ENCODE peak calls at places on chromosomes 2 and 18, in five cellular contexts. One of them, this sample, is unnamed.

GRCh38 chr2:10438688-10439087 is 9.4 kb downstream of the ODC1 start:
- DNase-seq in NCI-H1436: no peak
- DNase-seq in retina: no peak
- DNase-seq in NCI-H2081: no peak
- DNase-seq in choroid plexus epithelial cell: no peak
- DNase-seq in this sample: no peak

GRCh38 chr2:172394008-172394407 is 33.4 kb upstream of the ITGA6 start:
- DNase-seq in NCI-H1436: no peak
- DNase-seq in retina: no peak
- DNase-seq in NCI-H2081: no peak
- DNase-seq in choroid plexus epithelial cell: no peak
- DNase-seq in this sample: no peak

GRCh38 chr2:105005601-105006000 is 32.3 kb upstream of the MRPS9 start:
- DNase-seq in NCI-H1436: no peak
- DNase-seq in retina: no peak
- DNase-seq in NCI-H2081: peak
- DNase-seq in choroid plexus epithelial cell: no peak
- DNase-seq in this sample: no peak

GRCh38 chr2:39623916-39624315 is 41.8 kb upstream of the TMEM178A start:
- DNase-seq in NCI-H1436: no peak
- DNase-seq in retina: peak
- DNase-seq in NCI-H2081: no peak
- DNase-seq in choroid plexus epithelial cell: no peak
- DNase-seq in this sample: no peak

GRCh38 chr2:205868773-205869333 is 186.6 kb downstream of the NRP2 start:
- DNase-seq in NCI-H1436: no peak
- DNase-seq in retina: no peak
- DNase-seq in NCI-H2081: no peak
- DNase-seq in choroid plexus epithelial cell: peak
- DNase-seq in this sample: peak

GRCh38 chr2:23745068-23745725 is 181.7 kb downstream of the ATAD2B start:
- DNase-seq in NCI-H1436: no peak
- DNase-seq in retina: no peak
- DNase-seq in NCI-H2081: no peak
- DNase-seq in choroid plexus epithelial cell: no peak
- DNase-seq in this sample: no peak

GRCh38 chr18:13366131-13366530 is 147.6 kb downstream of the LDLRAD4 start:
- DNase-seq in NCI-H1436: no peak
- DNase-seq in retina: no peak
- DNase-seq in NCI-H2081: no peak
- DNase-seq in choroid plexus epithelial cell: no peak
- DNase-seq in this sample: no peak

GRCh38 chr2:143725425-143725824 is 596.2 kb downstream of the ARHGAP15 start:
- DNase-seq in NCI-H1436: no peak
- DNase-seq in retina: no peak
- DNase-seq in NCI-H2081: no peak
- DNase-seq in choroid plexus epithelial cell: no peak
- DNase-seq in this sample: no peak

GRCh38 chr2:119849838-119850565 is 90.3 kb downstream of the PTPN4 start:
- DNase-seq in NCI-H1436: no peak
- DNase-seq in retina: no peak
- DNase-seq in NCI-H2081: no peak
- DNase-seq in choroid plexus epithelial cell: no peak
- DNase-seq in this sample: no peak

GRCh38 chr2:10983711-10984110 is 72.0 kb downstream of the KCNF1 start:
- DNase-seq in NCI-H1436: no peak
- DNase-seq in retina: no peak
- DNase-seq in NCI-H2081: no peak
- DNase-seq in choroid plexus epithelial cell: no peak
- DNase-seq in this sample: no peak

GRCh38 chr2:222318026-222318711 is 19.4 kb upstream of the PAX3 start:
- DNase-seq in NCI-H1436: peak
- DNase-seq in retina: peak
- DNase-seq in NCI-H2081: peak
- DNase-seq in choroid plexus epithelial cell: peak
- DNase-seq in this sample: peak

GRCh38 chr2:73134471-73134870 is 21.7 kb upstream of the RAB11FIP5 start:
- DNase-seq in NCI-H1436: no peak
- DNase-seq in retina: no peak
- DNase-seq in NCI-H2081: no peak
- DNase-seq in choroid plexus epithelial cell: no peak
- DNase-seq in this sample: no peak

GRCh38 chr2:227504700-227505099 is 32.7 kb downstream of the AGFG1 start:
- DNase-seq in NCI-H1436: no peak
- DNase-seq in retina: no peak
- DNase-seq in NCI-H2081: no peak
- DNase-seq in choroid plexus epithelial cell: no peak
- DNase-seq in this sample: no peak

GRCh38 chr2:144162652-144163051 is 357.3 kb downstream of the ZEB2 start:
- DNase-seq in NCI-H1436: peak
- DNase-seq in retina: peak
- DNase-seq in NCI-H2081: peak
- DNase-seq in choroid plexus epithelial cell: peak
- DNase-seq in this sample: no peak

GRCh38 chr2:236440110-236440881 is 129.3 kb upstream of the ACKR3 start:
- DNase-seq in NCI-H1436: no peak
- DNase-seq in retina: no peak
- DNase-seq in NCI-H2081: no peak
- DNase-seq in choroid plexus epithelial cell: no peak
- DNase-seq in this sample: no peak

GRCh38 chr2:95113464-95113863 is 8.1 kb downstream of the MRPS5 start:
- DNase-seq in NCI-H1436: no peak
- DNase-seq in retina: no peak
- DNase-seq in NCI-H2081: no peak
- DNase-seq in choroid plexus epithelial cell: peak
- DNase-seq in this sample: no peak

GRCh38 chr2:176638167-176639015 is 369.1 kb downstream of the MTX2 start:
- DNase-seq in NCI-H1436: peak
- DNase-seq in retina: no peak
- DNase-seq in NCI-H2081: peak
- DNase-seq in choroid plexus epithelial cell: peak
- DNase-seq in this sample: peak

GRCh38 chr2:45494275-45494977 is 116.6 kb downstream of the SRBD1 start:
- DNase-seq in NCI-H1436: peak
- DNase-seq in retina: peak
- DNase-seq in NCI-H2081: peak
- DNase-seq in choroid plexus epithelial cell: peak
- DNase-seq in this sample: peak

GRCh38 chr2:62826141-62826540 is 120.6 kb downstream of the EHBP1 start:
- DNase-seq in NCI-H1436: no peak
- DNase-seq in retina: no peak
- DNase-seq in NCI-H2081: no peak
- DNase-seq in choroid plexus epithelial cell: peak
- DNase-seq in this sample: peak

GRCh38 chr2:177314722-177315264 is 50.3 kb upstream of the NFE2L2 start:
- DNase-seq in NCI-H1436: no peak
- DNase-seq in retina: no peak
- DNase-seq in NCI-H2081: no peak
- DNase-seq in choroid plexus epithelial cell: no peak
- DNase-seq in this sample: no peak

GRCh38 chr2:96329416-96329815 is 4.3 kb downstream of the ITPRIPL1 start:
- DNase-seq in NCI-H1436: no peak
- DNase-seq in retina: no peak
- DNase-seq in NCI-H2081: no peak
- DNase-seq in choroid plexus epithelial cell: peak
- DNase-seq in this sample: peak

GRCh38 chr2:138534791-138535190 is 33.2 kb downstream of the SPOPL start:
- DNase-seq in NCI-H1436: no peak
- DNase-seq in retina: no peak
- DNase-seq in NCI-H2081: no peak
- DNase-seq in choroid plexus epithelial cell: no peak
- DNase-seq in this sample: no peak

GRCh38 chr2:14256890-14257289 is 375.6 kb upstream of the LRATD1 start:
- DNase-seq in NCI-H1436: no peak
- DNase-seq in retina: no peak
- DNase-seq in NCI-H2081: no peak
- DNase-seq in choroid plexus epithelial cell: peak
- DNase-seq in this sample: peak

GRCh38 chr2:119486886-119487285 is 37.4 kb downstream of the SCTR start:
- DNase-seq in NCI-H1436: no peak
- DNase-seq in retina: no peak
- DNase-seq in NCI-H2081: no peak
- DNase-seq in choroid plexus epithelial cell: peak
- DNase-seq in this sample: no peak

GRCh38 chr18:48328473-48329205 is 80.5 kb downstream of the ZBTB7C start:
- DNase-seq in NCI-H1436: no peak
- DNase-seq in retina: no peak
- DNase-seq in NCI-H2081: no peak
- DNase-seq in choroid plexus epithelial cell: peak
- DNase-seq in this sample: peak

GRCh38 chr18:12327510-12328178 is 19.6 kb downstream of the TUBB6 start:
- DNase-seq in NCI-H1436: peak
- DNase-seq in retina: peak
- DNase-seq in NCI-H2081: peak
- DNase-seq in choroid plexus epithelial cell: peak
- DNase-seq in this sample: peak

GRCh38 chr18:22872894-22873537 is 60.1 kb upstream of the RBBP8 start:
- DNase-seq in NCI-H1436: no peak
- DNase-seq in retina: no peak
- DNase-seq in NCI-H2081: no peak
- DNase-seq in choroid plexus epithelial cell: peak
- DNase-seq in this sample: no peak

GRCh38 chr2:120908314-120908975 is 172.8 kb downstream of the GLI2 start:
- DNase-seq in NCI-H1436: no peak
- DNase-seq in retina: no peak
- DNase-seq in NCI-H2081: no peak
- DNase-seq in choroid plexus epithelial cell: no peak
- DNase-seq in this sample: no peak

GRCh38 chr2:150532883-150533282 is 45.4 kb upstream of the RND3 start:
- DNase-seq in NCI-H1436: no peak
- DNase-seq in retina: no peak
- DNase-seq in NCI-H2081: no peak
- DNase-seq in choroid plexus epithelial cell: peak
- DNase-seq in this sample: no peak

GRCh38 chr2:17166506-17166905 is 351.7 kb downstream of the RAD51AP2 start:
- DNase-seq in NCI-H1436: peak
- DNase-seq in retina: peak
- DNase-seq in NCI-H2081: peak
- DNase-seq in choroid plexus epithelial cell: peak
- DNase-seq in this sample: peak

GRCh38 chr18:22539045-22539444 is 121.3 kb upstream of the CTAGE1 start:
- DNase-seq in NCI-H1436: no peak
- DNase-seq in retina: no peak
- DNase-seq in NCI-H2081: no peak
- DNase-seq in choroid plexus epithelial cell: no peak
- DNase-seq in this sample: no peak

GRCh38 chr18:79519751-79520472 is 124.2 kb downstream of the NFATC1 start:
- DNase-seq in NCI-H1436: no peak
- DNase-seq in retina: peak
- DNase-seq in NCI-H2081: no peak
- DNase-seq in choroid plexus epithelial cell: no peak
- DNase-seq in this sample: no peak

This sample was measured in astrocyte of the spinal cord.